ENCODE peak calls at places on chromosome 16, in four cellular contexts. U is IMR-90, G is mesenchymal stem cell, L is mesendoderm. V is an unnamed sample.

GRCh38 chr16:85162478-85163277 is 50.4 kb upstream of the CIBAR2 start:
- DNase-seq in U (peak), G (peak), L (no peak), V (no peak)

GRCh38 chr16:86884256-86884655 is 305.9 kb downstream of the FOXL1 start:
- DNase-seq in U (no peak), G (no peak), L (peak), V (no peak)

GRCh38 chr16:4748682-4749411 is 14.5 kb downstream of the DNAAF8 start:
- DNase-seq in U (no peak), G (no peak), L (no peak), V (no peak)

GRCh38 chr16:78196527-78196926 is 97.1 kb downstream of the WWOX start:
- DNase-seq in U (no peak), G (no peak), L (no peak), V (no peak)

GRCh38 chr16:77555101-77555500 is 120.3 kb upstream of the ADAMTS18 start:
- DNase-seq in U (no peak), G (no peak), L (no peak), V (no peak)

GRCh38 chr16:12245923-12246290 is 269.4 kb downstream of the SNX29 start:
- DNase-seq in U (no peak), G (no peak), L (no peak), V (no peak)

GRCh38 chr16:48556913-48557351 is 53.0 kb downstream of the N4BP1 start:
- DNase-seq in U (peak), G (peak), L (peak), V (no peak)

GRCh38 chr16:85618509-85618908 is 5.4 kb downstream of the GSE1 start:
- DNase-seq in U (no peak), G (no peak), L (no peak), V (no peak)

GRCh38 chr16:84511180-84511800 is 6.8 kb upstream of the MEAK7 start:
- DNase-seq in U (peak), G (peak), L (peak), V (peak)

GRCh38 chr16:51524555-51525373 is 373.7 kb upstream of the SALL1 start:
- DNase-seq in U (peak), G (peak), L (peak), V (no peak)

GRCh38 chr16:74825016-74825415 is 50.4 kb upstream of the FA2H start:
- DNase-seq in U (no peak), G (no peak), L (no peak), V (no peak)

DNA sequence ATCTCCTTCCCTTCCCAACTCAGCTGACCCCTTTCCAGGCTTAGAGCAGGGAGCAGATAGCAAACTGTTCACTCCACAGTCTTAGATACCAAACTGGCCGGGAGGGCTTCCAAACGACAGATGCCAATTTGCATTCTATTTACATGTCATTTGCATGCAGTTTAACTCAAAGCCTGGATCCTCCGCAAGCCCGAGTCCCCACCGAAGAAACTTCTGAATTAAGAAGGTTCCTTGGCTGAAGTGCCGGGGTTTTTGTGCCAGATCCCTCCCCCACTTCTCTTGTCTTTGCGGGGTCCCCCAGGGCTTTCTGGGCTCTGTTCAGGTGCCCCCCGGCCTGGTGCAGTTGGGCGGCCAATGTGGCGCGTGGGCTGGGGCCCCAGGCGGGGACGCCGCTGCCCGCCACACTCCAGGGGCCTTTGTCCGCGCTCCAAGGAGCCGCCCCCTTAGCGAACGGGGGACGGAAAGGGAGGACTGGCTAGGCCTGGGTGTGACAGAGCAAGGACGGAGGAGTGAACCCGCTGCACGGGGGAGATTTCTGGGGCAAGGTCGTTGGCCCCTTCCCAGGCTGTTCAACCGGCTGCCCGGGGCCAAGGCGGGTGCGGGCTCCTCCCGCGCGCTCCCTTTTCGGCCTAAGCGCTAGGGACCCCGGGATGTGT is 1.2 kb downstream of the GPRC5B start:
- DNase-seq in U (peak), G (peak), L (peak), V (peak)
- H2BK120ac ChIP-seq in U (peak), G (peak), L (peak), V (no peak)

GRCh38 chr16:67425046-67425445 is 5.9 kb upstream of the HSD11B2 start:
- DNase-seq in U (no peak), G (no peak), L (no peak), V (no peak)

GRCh38 chr16:67425581-67425980 is 5.3 kb upstream of the HSD11B2 start:
- DNase-seq in U (no peak), G (no peak), L (no peak), V (no peak)

GRCh38 chr16:67423634-67424575 is 7.0 kb upstream of the HSD11B2 start:
- DNase-seq in U (no peak), G (no peak), L (no peak), V (peak)

GRCh38 chr16:67426950-67427349 is 4.0 kb upstream of the HSD11B2 start:
- DNase-seq in U (no peak), G (no peak), L (no peak), V (no peak)

DNA sequence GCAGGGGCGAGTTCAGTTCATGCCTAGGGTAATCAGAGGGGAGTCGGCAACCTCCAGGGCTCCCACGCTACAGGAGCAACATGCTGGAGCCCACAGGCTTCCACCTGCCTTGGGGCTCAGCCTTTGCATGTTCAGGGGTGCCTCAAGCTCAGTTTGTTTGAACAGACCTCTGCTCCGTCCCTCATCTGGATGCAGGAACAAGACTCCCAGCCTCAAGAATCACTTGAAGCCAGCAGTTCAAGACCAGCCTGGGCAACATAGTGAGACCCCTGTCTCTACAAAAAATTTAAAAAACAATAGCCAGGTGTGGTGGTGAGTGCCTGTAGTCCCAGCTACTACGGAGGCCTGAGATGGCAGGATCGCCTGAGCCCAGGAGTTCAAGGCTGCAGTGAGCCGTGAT is 4.9 kb upstream of the HSD11B2 start:
- DNase-seq in U (no peak), G (no peak), L (no peak), V (no peak)
- H2BK120ac ChIP-seq in U (no peak), G (no peak), L (no peak), V (no peak)

GRCh38 chr16:29777576-29778360 is at the start of gene ZG16:
- DNase-seq in U (no peak), G (no peak), L (no peak), V (no peak)
- H2BK120ac ChIP-seq in U (no peak), G (no peak), L (no peak), V (no peak)

GRCh38 chr16:56438042-56438441 is 12.7 kb upstream of the AMFR start:
- DNase-seq in U (no peak), G (no peak), L (no peak), V (no peak)

DNA sequence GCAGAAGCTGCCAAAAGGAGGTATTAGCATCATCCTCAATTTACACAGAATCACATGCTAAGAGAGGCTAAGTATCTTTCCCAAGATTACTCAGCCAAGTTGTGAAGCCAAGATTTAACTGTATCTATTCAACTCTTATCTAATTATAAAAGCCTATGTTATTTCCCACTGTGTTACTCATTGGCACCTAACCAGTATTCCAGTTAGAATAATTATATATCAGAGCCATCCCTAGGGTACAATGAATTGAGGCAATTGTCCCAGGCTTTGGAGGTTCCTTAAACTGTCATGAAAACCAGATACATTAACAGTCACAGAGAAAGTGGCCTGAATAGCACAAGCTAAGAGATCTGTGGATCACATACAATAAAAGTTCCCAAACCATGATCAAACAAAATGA is 10.9 kb upstream of the AMFR start:
- DNase-seq in U (no peak), G (no peak), L (peak), V (no peak)
- H2BK120ac ChIP-seq in U (no peak), G (no peak), L (no peak), V (no peak)

GRCh38 chr16:88338111-88338510 is 44.6 kb upstream of the ZNF469 start:
- DNase-seq in U (no peak), G (no peak), L (peak), V (no peak)
- H2BK120ac ChIP-seq in U (peak), G (no peak), L (no peak), V (no peak)

DNA sequence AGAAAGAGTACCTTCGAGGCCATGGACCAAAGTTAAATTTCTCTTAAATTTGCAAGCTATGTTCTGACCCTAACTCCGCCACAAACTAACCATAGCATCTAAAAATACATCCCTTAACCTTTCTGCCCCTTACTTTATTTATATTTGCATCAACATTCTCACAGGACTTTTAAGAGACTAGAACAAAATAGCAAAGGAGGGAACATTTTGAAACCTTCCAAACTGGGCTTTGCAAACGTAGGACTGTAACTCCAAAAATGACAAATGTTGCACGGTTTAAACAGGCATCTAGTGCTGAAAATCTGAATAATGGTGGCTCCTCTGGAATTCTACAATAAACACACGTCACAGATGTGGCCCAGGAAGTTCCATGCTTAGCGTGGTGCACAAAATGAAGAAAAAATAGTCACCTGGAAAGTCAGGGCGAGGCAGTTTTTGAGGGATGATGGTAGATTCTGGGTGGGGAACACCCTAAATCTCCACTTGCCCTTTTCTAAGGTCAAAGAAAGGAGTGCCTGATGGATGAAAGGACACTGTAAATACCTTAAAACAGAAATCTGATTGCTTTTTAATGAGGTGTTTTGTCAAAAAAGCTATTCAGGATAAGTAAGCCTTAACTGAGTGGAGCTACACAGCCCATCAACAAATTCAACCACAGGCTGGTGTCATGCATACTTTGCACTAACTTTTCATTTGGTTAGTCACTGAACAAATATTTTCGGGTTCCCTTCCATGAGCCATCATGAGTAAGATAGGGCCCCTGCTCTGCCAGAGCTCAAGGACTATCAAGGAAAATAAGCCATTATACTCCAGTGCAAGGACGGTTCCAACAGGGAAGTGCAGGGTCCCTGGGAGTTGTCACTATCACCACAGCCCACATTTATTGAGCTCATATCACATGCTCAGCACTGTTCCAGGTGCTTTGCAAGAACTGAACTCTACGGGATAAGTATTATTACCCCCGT is 21.2 kb downstream of the ARHGAP17 start:
- DNase-seq in U (peak), G (peak), L (peak), V (no peak)
- H2BK120ac ChIP-seq in U (peak), G (no peak), L (no peak), V (no peak)

GRCh38 chr16:65122974-65123845 is 1.3 kb upstream of the CDH11 start:
- DNase-seq in U (peak), G (peak), L (peak), V (peak)
- H2BK120ac ChIP-seq in U (peak), G (peak), L (no peak), V (no peak)

DNA sequence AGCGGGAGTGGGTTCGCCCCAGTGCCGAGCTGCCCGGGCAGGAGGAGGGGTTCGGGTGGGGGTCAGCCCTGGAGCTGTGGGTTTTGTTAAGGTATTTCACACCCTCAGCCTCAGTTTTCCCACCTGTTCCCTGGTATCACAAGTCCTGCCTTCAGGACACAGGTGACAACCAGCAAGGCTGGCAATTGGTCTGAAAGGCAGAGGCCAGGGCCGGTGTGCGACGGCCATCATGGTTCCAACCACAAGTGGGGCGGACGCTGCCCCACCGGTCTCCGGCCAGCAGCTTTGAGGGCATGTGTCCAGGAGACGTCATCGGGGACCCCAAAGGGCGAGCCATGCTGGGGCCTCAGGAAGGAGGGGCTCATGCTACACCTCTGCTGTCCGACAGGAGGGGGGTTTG is 10.8 kb downstream of the ZNF469 start:
- DNase-seq in U (no peak), G (no peak), L (no peak), V (no peak)
- H2BK120ac ChIP-seq in U (no peak), G (no peak), L (no peak), V (no peak)

V was measured in H9.